ENCODE peak calls at places on chromosomes 13 and 19, in six cellular contexts. C is GM12865; W is NB4; P is kidney tubule cell; H is WERI-Rb-1; O is stimulated activated CD8-positive, alpha-beta memory T cell treated with anti-CD3 and anti-CD28 coated beads, Interleukin-7, amount 100 ng/mL, for 1 hour. Q is an unnamed sample.

GRCh38 chr19:41911889-41912731 is 16.1 kb downstream of the ERFL start:
- DNase-seq in C (no peak), W (no peak), P (no peak), H (no peak), O (no peak), Q (no peak)

GRCh38 chr19:36049080-36049698 is 4.9 kb downstream of the THAP8 start:
- DNase-seq in C (no peak), W (no peak), P (peak), H (no peak), O (no peak), Q (no peak)

GRCh38 chr19:48635966-48636858 is 967 bp downstream of the DBP start:
- DNase-seq in C (peak), W (peak), P (no peak), H (no peak), O (no peak), Q (peak)

GRCh38 chr19:55590621-55591020 is 8.7 kb downstream of the FIZ1 start:
- DNase-seq in C (no peak), W (peak), P (peak), H (no peak), O (no peak), Q (peak)

GRCh38 chr13:24147570-24147963 is 13.0 kb upstream of the SPATA13 start:
- DNase-seq in C (no peak), W (no peak), P (peak), H (no peak), O (no peak), Q (no peak)

GRCh38 chr13:43786766-43787517 is at the start of gene ENOX1:
- DNase-seq in C (peak), W (no peak), P (peak), H (peak), O (no peak), Q (no peak)

GRCh38 chr13:108322206-108322824 is 52.8 kb downstream of the TNFSF13B start:
- DNase-seq in C (peak), W (peak), P (peak), H (no peak), O (no peak), Q (peak)

GRCh38 chr19:17436874-17437267 is 11.6 kb downstream of the TMEM221 start:
- DNase-seq in C (no peak), W (no peak), P (no peak), H (no peak), O (no peak), Q (no peak)

GRCh38 chr19:1027953-1028902 is 1.8 kb downstream of the CNN2 start:
- DNase-seq in C (peak), W (peak), P (peak), H (peak), O (no peak), Q (no peak)

GRCh38 chr13:90232291-90232690 is 1115.2 kb upstream of the MIR17HG start:
- DNase-seq in C (no peak), W (no peak), P (no peak), H (no peak), O (no peak), Q (no peak)

GRCh38 chr13:30862707-30863106 is 43.4 kb upstream of the MEDAG start:
- DNase-seq in C (no peak), W (no peak), P (no peak), H (no peak), O (no peak), Q (no peak)

GRCh38 chr13:71237332-71237731 is 629.7 kb downstream of the DACH1 start:
- DNase-seq in C (no peak), W (no peak), P (no peak), H (no peak), O (no peak), Q (no peak)

GRCh38 chr19:5141926-5142724 is 173.2 kb downstream of the KDM4B start:
- DNase-seq in C (no peak), W (peak), P (no peak), H (no peak), O (no peak), Q (no peak)

GRCh38 chr19:765179-765738 is 14.3 kb downstream of the MISP start:
- DNase-seq in C (no peak), W (no peak), P (no peak), H (no peak), O (no peak), Q (no peak)

GRCh38 chr13:69092615-69093322 is 1014.9 kb upstream of the ATXN8OS start:
- DNase-seq in C (no peak), W (no peak), P (no peak), H (peak), O (no peak), Q (no peak)

GRCh38 chr13:67996101-67996500 is 766.0 kb upstream of the PCDH9 start:
- DNase-seq in C (no peak), W (no peak), P (no peak), H (no peak), O (no peak), Q (no peak)

GRCh38 chr19:46514589-46515289 is 19.1 kb upstream of the PNMA8B start:
- DNase-seq in C (no peak), W (peak), P (no peak), H (no peak), O (no peak), Q (no peak)

GRCh38 chr19:2235396-2236284 is 489 bp downstream of the PLEKHJ1 start:
- DNase-seq in C (no peak), W (peak), P (peak), H (peak), O (no peak), Q (peak)

GRCh38 chr13:46348976-46349375 is 38.1 kb downstream of the RUBCNL start:
- DNase-seq in C (no peak), W (no peak), P (no peak), H (peak), O (no peak), Q (no peak)

GRCh38 chr13:108178105-108178504 is 37.2 kb downstream of the LIG4 start:
- DNase-seq in C (no peak), W (no peak), P (no peak), H (no peak), O (no peak), Q (no peak)

GRCh38 chr13:50033696-50034095 is 18.5 kb downstream of the KCNRG start:
- DNase-seq in C (no peak), W (no peak), P (no peak), H (no peak), O (no peak), Q (no peak)

GRCh38 chr13:52862358-52863206 is 14.1 kb upstream of the PCDH8 start:
- DNase-seq in C (peak), W (peak), P (peak), H (no peak), O (no peak), Q (peak)

GRCh38 chr13:50376895-50377575 is 361.8 kb downstream of the KCNRG start:
- DNase-seq in C (no peak), W (no peak), P (peak), H (peak), O (no peak), Q (peak)

GRCh38 chr13:33303885-33304284 is 18.3 kb upstream of the STARD13 start:
- DNase-seq in C (no peak), W (no peak), P (peak), H (no peak), O (no peak), Q (no peak)